ENCODE peak calls at places on chromosomes 13 and 19, in four cellular contexts. Q is gastrocnemius medialis; D is aorta; V is activated CD8-positive, alpha-beta memory T cell treated with anti-CD3 and anti-CD28 coated beads, Interleukin-2, amount 10 ng/mL, durations not matched to agents 7 days and 5 days. T is an unnamed sample.

GRCh38 chr19:5157186-5157585 is 183.4 kb downstream of the PTPRS start:
- ATAC-seq in Q (no peak), D (no peak), V (no peak), T (no peak)

GRCh38 chr19:17333611-17334413 is 843 bp downstream of the ANO8 start:
- ATAC-seq in Q (no peak), D (no peak), V (peak), T (peak)

GRCh38 chr19:39030854-39031367 is 1.4 kb downstream of the FBXO27 start:
- ATAC-seq in Q (peak), D (no peak), V (no peak), T (no peak)

GRCh38 chr19:48338802-48339660 is 13.7 kb downstream of the EMP3 start:
- ATAC-seq in Q (no peak), V (no peak), D (no peak), T (no peak)

GRCh38 chr19:8880864-8881488 is 48.8 kb downstream of the MBD3L1 start:
- ATAC-seq in D (no peak), Q (no peak), V (no peak), T (no peak)

GRCh38 chr13:30033681-30034447 is 183.4 kb upstream of the UBL3 start:
- ATAC-seq in D (peak), V (no peak), Q (no peak), T (no peak)

GRCh38 chr13:22993148-22993547 is 187.6 kb upstream of the SGCG start:
- ATAC-seq in D (no peak), V (no peak), Q (no peak), T (no peak)

GRCh38 chr19:10004617-10005016 is 5.7 kb downstream of the COL5A3 start:
- ATAC-seq in V (no peak), D (no peak), Q (no peak), T (no peak)

T was measured in stimulated activated memory B cell treated with anti-CD40 and anti-IgM and Interleukin-4, amounts not matched to agents 10 μg/mL and 1 μg/mL and 100 μg/mL, for 72 hours.